ENCODE peak calls at places on chromosomes 3 and 15, in seven cellular contexts. One of them, this sample, is unnamed.
A peak's percentile ranks its signal among the peaks of the same experiment; 100 is the strongest.

GRCh38 chr3:112799946-112800345 is 46.7 kb downstream of the CD200R1L start:
- DNase-seq in IMR-90: peak; percentile 36
- DNase-seq in adrenal gland: no peak
- DNase-seq in esophagus squamous epithelium: no peak
- DNase-seq in heart left ventricle: no peak
- DNase-seq in body of pancreas: no peak
- DNase-seq in HCT116: no peak
- DNase-seq in this sample: no peak

GRCh38 chr15:74958320-74958907 is 1.8 kb upstream of the RPP25 start:
- DNase-seq in IMR-90: no peak
- DNase-seq in adrenal gland: peak; percentile 80
- DNase-seq in esophagus squamous epithelium: no peak
- DNase-seq in heart left ventricle: peak; percentile 49
- DNase-seq in body of pancreas: peak; percentile 88
- DNase-seq in HCT116: no peak
- DNase-seq in this sample: no peak

GRCh38 chr3:155007729-155008128 is 72.4 kb upstream of the MME start:
- DNase-seq in IMR-90: no peak
- DNase-seq in adrenal gland: no peak
- DNase-seq in esophagus squamous epithelium: no peak
- DNase-seq in heart left ventricle: no peak
- DNase-seq in body of pancreas: no peak
- DNase-seq in HCT116: no peak
- DNase-seq in this sample: no peak

GRCh38 chr3:113111308-113111707 is 100.0 kb upstream of the BOC start:
- DNase-seq in IMR-90: peak; percentile 42
- DNase-seq in adrenal gland: no peak
- DNase-seq in esophagus squamous epithelium: no peak
- DNase-seq in heart left ventricle: no peak
- DNase-seq in body of pancreas: no peak
- DNase-seq in HCT116: no peak
- DNase-seq in this sample: no peak

GRCh38 chr3:187568171-187568570 is 102.0 kb downstream of the SST start:
- DNase-seq in IMR-90: no peak
- DNase-seq in adrenal gland: no peak
- DNase-seq in esophagus squamous epithelium: no peak
- DNase-seq in heart left ventricle: no peak
- DNase-seq in body of pancreas: no peak
- DNase-seq in HCT116: no peak
- DNase-seq in this sample: no peak

GRCh38 chr3:188780188-188781147 is 391.3 kb upstream of the TPRG1 start:
- DNase-seq in IMR-90: no peak
- DNase-seq in adrenal gland: no peak
- DNase-seq in esophagus squamous epithelium: no peak
- DNase-seq in heart left ventricle: no peak
- DNase-seq in body of pancreas: peak; percentile 61
- DNase-seq in HCT116: no peak
- DNase-seq in this sample: no peak

GRCh38 chr15:78634251-78635145 is 6.5 kb downstream of the CHRNB4 start:
- DNase-seq in IMR-90: no peak
- DNase-seq in adrenal gland: peak; percentile 45
- DNase-seq in esophagus squamous epithelium: no peak
- DNase-seq in heart left ventricle: no peak
- DNase-seq in body of pancreas: no peak
- DNase-seq in HCT116: no peak
- DNase-seq in this sample: no peak

GRCh38 chr3:150180349-150180748 is 209.7 kb upstream of the PFN2 start:
- DNase-seq in IMR-90: peak; percentile 86
- DNase-seq in adrenal gland: no peak
- DNase-seq in esophagus squamous epithelium: no peak
- DNase-seq in heart left ventricle: no peak
- DNase-seq in body of pancreas: peak; percentile 75
- DNase-seq in HCT116: no peak
- DNase-seq in this sample: no peak

GRCh38 chr3:167740961-167741587 is 5.6 kb downstream of the SERPINI1 start:
- DNase-seq in IMR-90: peak; percentile 42
- DNase-seq in adrenal gland: no peak
- DNase-seq in esophagus squamous epithelium: no peak
- DNase-seq in heart left ventricle: no peak
- DNase-seq in body of pancreas: peak; percentile 42
- DNase-seq in HCT116: peak; percentile 38
- DNase-seq in this sample: no peak

GRCh38 chr3:156552973-156553372 is 1.9 kb downstream of the SSR3 start:
- DNase-seq in IMR-90: no peak
- DNase-seq in adrenal gland: no peak
- DNase-seq in esophagus squamous epithelium: no peak
- DNase-seq in heart left ventricle: no peak
- DNase-seq in body of pancreas: no peak
- DNase-seq in HCT116: no peak
- DNase-seq in this sample: no peak

GRCh38 chr3:45607790-45608189 is 13.2 kb downstream of the LIMD1 start:
- DNase-seq in IMR-90: peak; percentile 71
- DNase-seq in adrenal gland: no peak
- DNase-seq in esophagus squamous epithelium: no peak
- DNase-seq in heart left ventricle: peak; percentile 45
- DNase-seq in body of pancreas: no peak
- DNase-seq in HCT116: no peak
- DNase-seq in this sample: peak; percentile 58

GRCh38 chr3:78427303-78427702 is 1340.5 kb downstream of the ROBO1 start:
- DNase-seq in IMR-90: no peak
- DNase-seq in adrenal gland: no peak
- DNase-seq in esophagus squamous epithelium: no peak
- DNase-seq in heart left ventricle: no peak
- DNase-seq in body of pancreas: no peak
- DNase-seq in HCT116: no peak
- DNase-seq in this sample: no peak

GRCh38 chr3:88219138-88219792 is 69.5 kb downstream of the C3orf38 start:
- DNase-seq in IMR-90: peak; percentile 49
- DNase-seq in adrenal gland: peak; percentile 58
- DNase-seq in esophagus squamous epithelium: no peak
- DNase-seq in heart left ventricle: peak; percentile 9
- DNase-seq in body of pancreas: peak; percentile 67
- DNase-seq in HCT116: no peak
- DNase-seq in this sample: no peak

GRCh38 chr3:173065543-173065970 is 75.5 kb downstream of the SPATA16 start:
- DNase-seq in IMR-90: peak; percentile 6
- DNase-seq in adrenal gland: no peak
- DNase-seq in esophagus squamous epithelium: no peak
- DNase-seq in heart left ventricle: peak; percentile 15
- DNase-seq in body of pancreas: peak; percentile 15
- DNase-seq in HCT116: no peak
- DNase-seq in this sample: no peak

GRCh38 chr3:154615451-154615850 is 185.5 kb upstream of the GPR149 start:
- DNase-seq in IMR-90: no peak
- DNase-seq in adrenal gland: no peak
- DNase-seq in esophagus squamous epithelium: no peak
- DNase-seq in heart left ventricle: no peak
- DNase-seq in body of pancreas: no peak
- DNase-seq in HCT116: no peak
- DNase-seq in this sample: no peak

GRCh38 chr15:41971893-41972340 is 440 bp downstream of the EHD4 start:
- DNase-seq in IMR-90: no peak
- DNase-seq in adrenal gland: peak; percentile 52
- DNase-seq in esophagus squamous epithelium: no peak
- DNase-seq in heart left ventricle: no peak
- DNase-seq in body of pancreas: peak; percentile 22
- DNase-seq in HCT116: no peak
- DNase-seq in this sample: no peak

GRCh38 chr3:169558371-169558770 is 105.1 kb downstream of the MECOM start:
- DNase-seq in IMR-90: no peak
- DNase-seq in adrenal gland: no peak
- DNase-seq in esophagus squamous epithelium: no peak
- DNase-seq in heart left ventricle: no peak
- DNase-seq in body of pancreas: no peak
- DNase-seq in HCT116: no peak
- DNase-seq in this sample: no peak

GRCh38 chr3:197752107-197752506 is 2.4 kb downstream of the FYTTD1 start:
- DNase-seq in IMR-90: no peak
- DNase-seq in adrenal gland: no peak
- DNase-seq in esophagus squamous epithelium: no peak
- DNase-seq in heart left ventricle: no peak
- DNase-seq in body of pancreas: no peak
- DNase-seq in HCT116: no peak
- DNase-seq in this sample: no peak

GRCh38 chr3:39941941-39942340 is 132.5 kb downstream of the MYRIP start:
- DNase-seq in IMR-90: no peak
- DNase-seq in adrenal gland: no peak
- DNase-seq in esophagus squamous epithelium: no peak
- DNase-seq in heart left ventricle: no peak
- DNase-seq in body of pancreas: peak; percentile 62
- DNase-seq in HCT116: no peak
- DNase-seq in this sample: no peak

GRCh38 chr3:37739579-37740290 is 121.9 kb upstream of the CTDSPL start:
- DNase-seq in IMR-90: no peak
- DNase-seq in adrenal gland: peak; percentile 78
- DNase-seq in esophagus squamous epithelium: no peak
- DNase-seq in heart left ventricle: peak; percentile 62
- DNase-seq in body of pancreas: no peak
- DNase-seq in HCT116: no peak
- DNase-seq in this sample: no peak

GRCh38 chr3:16050641-16051467 is 123.6 kb upstream of the GALNT15 start:
- DNase-seq in IMR-90: no peak
- DNase-seq in adrenal gland: peak; percentile 71
- DNase-seq in esophagus squamous epithelium: no peak
- DNase-seq in heart left ventricle: peak; percentile 57
- DNase-seq in body of pancreas: no peak
- DNase-seq in HCT116: no peak
- DNase-seq in this sample: no peak

GRCh38 chr3:42541079-42541478 is 38.6 kb downstream of the VIPR1 start:
- DNase-seq in IMR-90: no peak
- DNase-seq in adrenal gland: no peak
- DNase-seq in esophagus squamous epithelium: no peak
- DNase-seq in heart left ventricle: no peak
- DNase-seq in body of pancreas: no peak
- DNase-seq in HCT116: no peak
- DNase-seq in this sample: no peak

GRCh38 chr3:72652395-72652794 is 195.8 kb downstream of the SHQ1 start:
- DNase-seq in IMR-90: no peak
- DNase-seq in adrenal gland: no peak
- DNase-seq in esophagus squamous epithelium: no peak
- DNase-seq in heart left ventricle: no peak
- DNase-seq in body of pancreas: no peak
- DNase-seq in HCT116: no peak
- DNase-seq in this sample: no peak

GRCh38 chr15:93321881-93322282 is 232.9 kb upstream of the RGMA start:
- DNase-seq in IMR-90: no peak
- DNase-seq in adrenal gland: no peak
- DNase-seq in esophagus squamous epithelium: no peak
- DNase-seq in heart left ventricle: no peak
- DNase-seq in body of pancreas: peak; percentile 26
- DNase-seq in HCT116: no peak
- DNase-seq in this sample: no peak

GRCh38 chr3:88030200-88030599 is 28.6 kb downstream of the CGGBP1 start:
- DNase-seq in IMR-90: no peak
- DNase-seq in adrenal gland: no peak
- DNase-seq in esophagus squamous epithelium: no peak
- DNase-seq in heart left ventricle: no peak
- DNase-seq in body of pancreas: no peak
- DNase-seq in HCT116: no peak
- DNase-seq in this sample: no peak

GRCh38 chr3:15497984-15498383 is 23.5 kb downstream of the COLQ start:
- DNase-seq in IMR-90: no peak
- DNase-seq in adrenal gland: no peak
- DNase-seq in esophagus squamous epithelium: no peak
- DNase-seq in heart left ventricle: no peak
- DNase-seq in body of pancreas: no peak
- DNase-seq in HCT116: no peak
- DNase-seq in this sample: no peak

GRCh38 chr3:24522155-24522579 is 27.5 kb upstream of the THRB start:
- DNase-seq in IMR-90: no peak
- DNase-seq in adrenal gland: no peak
- DNase-seq in esophagus squamous epithelium: no peak
- DNase-seq in heart left ventricle: peak; percentile 15
- DNase-seq in body of pancreas: no peak
- DNase-seq in HCT116: no peak
- DNase-seq in this sample: no peak

GRCh38 chr15:52568569-52569243 is at the start of gene ARPP19:
- DNase-seq in IMR-90: peak; percentile 86
- DNase-seq in adrenal gland: peak; percentile 96
- DNase-seq in esophagus squamous epithelium: peak; percentile 52
- DNase-seq in heart left ventricle: peak; percentile 88
- DNase-seq in body of pancreas: peak; percentile 95
- DNase-seq in HCT116: peak; percentile 95
- DNase-seq in this sample: peak; percentile 73
- TF ChIP-seq POLR2A in IMR-90: peak; percentile 62
- TF ChIP-seq POLR2A in adrenal gland: peak; percentile 66
- TF ChIP-seq POLR2A in esophagus squamous epithelium: no peak
- TF ChIP-seq POLR2A in heart left ventricle: peak; percentile 76
- TF ChIP-seq POLR2A in body of pancreas: peak; percentile 74
- TF ChIP-seq POLR2A in HCT116: peak; percentile 40
- TF ChIP-seq POLR2A in this sample: peak; percentile 72

GRCh38 chr3:52056968-52057805 is 816 bp upstream of the DUSP7 start:
- DNase-seq in IMR-90: peak; percentile 97
- DNase-seq in adrenal gland: peak; percentile 100
- DNase-seq in esophagus squamous epithelium: peak; percentile 97
- DNase-seq in heart left ventricle: peak; percentile 99
- DNase-seq in body of pancreas: peak; percentile 99
- DNase-seq in HCT116: peak; percentile 97
- DNase-seq in this sample: peak; percentile 98
- TF ChIP-seq POLR2A in IMR-90: peak; percentile 35
- TF ChIP-seq POLR2A in adrenal gland: peak; percentile 68
- TF ChIP-seq POLR2A in esophagus squamous epithelium: no peak
- TF ChIP-seq POLR2A in heart left ventricle: peak; percentile 68
- TF ChIP-seq POLR2A in body of pancreas: peak; percentile 47
- TF ChIP-seq POLR2A in HCT116: no peak
- TF ChIP-seq POLR2A in this sample: no peak

GRCh38 chr3:141681390-141681780 is 56.7 kb upstream of the RNF7 start:
- DNase-seq in IMR-90: no peak
- DNase-seq in adrenal gland: no peak
- DNase-seq in esophagus squamous epithelium: no peak
- DNase-seq in heart left ventricle: no peak
- DNase-seq in body of pancreas: no peak
- DNase-seq in HCT116: no peak
- DNase-seq in this sample: no peak
- TF ChIP-seq POLR2A in IMR-90: no peak
- TF ChIP-seq POLR2A in adrenal gland: no peak
- TF ChIP-seq POLR2A in esophagus squamous epithelium: no peak
- TF ChIP-seq POLR2A in heart left ventricle: no peak
- TF ChIP-seq POLR2A in body of pancreas: no peak
- TF ChIP-seq POLR2A in HCT116: no peak
- TF ChIP-seq POLR2A in this sample: no peak

GRCh38 chr3:138578961-138579574 is 15.0 kb downstream of the CEP70 start:
- DNase-seq in IMR-90: no peak
- DNase-seq in adrenal gland: no peak
- DNase-seq in esophagus squamous epithelium: no peak
- DNase-seq in heart left ventricle: no peak
- DNase-seq in body of pancreas: no peak
- DNase-seq in HCT116: no peak
- DNase-seq in this sample: no peak
- TF ChIP-seq POLR2A in IMR-90: no peak
- TF ChIP-seq POLR2A in adrenal gland: no peak
- TF ChIP-seq POLR2A in esophagus squamous epithelium: no peak
- TF ChIP-seq POLR2A in heart left ventricle: no peak
- TF ChIP-seq POLR2A in body of pancreas: no peak
- TF ChIP-seq POLR2A in HCT116: no peak
- TF ChIP-seq POLR2A in this sample: no peak

GRCh38 chr15:40047413-40048154 is 8.6 kb upstream of the SRP14 start:
- DNase-seq in IMR-90: peak; percentile 87
- DNase-seq in adrenal gland: peak; percentile 74
- DNase-seq in esophagus squamous epithelium: no peak
- DNase-seq in heart left ventricle: peak; percentile 69
- DNase-seq in body of pancreas: peak; percentile 75
- DNase-seq in HCT116: no peak
- DNase-seq in this sample: peak; percentile 70
- TF ChIP-seq POLR2A in IMR-90: no peak
- TF ChIP-seq POLR2A in adrenal gland: peak; percentile 6
- TF ChIP-seq POLR2A in esophagus squamous epithelium: no peak
- TF ChIP-seq POLR2A in heart left ventricle: peak; percentile 4
- TF ChIP-seq POLR2A in body of pancreas: no peak
- TF ChIP-seq POLR2A in HCT116: no peak
- TF ChIP-seq POLR2A in this sample: no peak

GRCh38 chr15:85704021-85704420 is 90.7 kb downstream of the KLHL25 start:
- DNase-seq in IMR-90: peak; percentile 29
- DNase-seq in adrenal gland: no peak
- DNase-seq in esophagus squamous epithelium: no peak
- DNase-seq in heart left ventricle: no peak
- DNase-seq in body of pancreas: no peak
- DNase-seq in HCT116: no peak
- DNase-seq in this sample: no peak
- TF ChIP-seq POLR2A in IMR-90: no peak
- TF ChIP-seq POLR2A in adrenal gland: no peak
- TF ChIP-seq POLR2A in esophagus squamous epithelium: no peak
- TF ChIP-seq POLR2A in heart left ventricle: no peak
- TF ChIP-seq POLR2A in body of pancreas: no peak
- TF ChIP-seq POLR2A in HCT116: no peak
- TF ChIP-seq POLR2A in this sample: no peak

This sample was measured in H54.